ENCODE peak calls at places on chromosomes 12 and 14, in ten cellular contexts. One of them, this sample, is unnamed.

GRCh38 chr12:65816086-65816485 is 8.2 kb upstream of the HMGA2 start:
- DNase-seq in HCT116: no peak
- DNase-seq in dorsolateral prefrontal cortex: no peak
- DNase-seq in BJ: no peak
- DNase-seq in cardiac muscle cell: no peak
- DNase-seq in IMR-90: no peak
- DNase-seq in kidney epithelial cell: no peak
- DNase-seq in right lobe of liver: no peak
- DNase-seq in fibroblast of the aortic adventitia: no peak
- DNase-seq in SK-N-SH: no peak
- DNase-seq in this sample: no peak

GRCh38 chr12:23472329-23472971 is 477.0 kb downstream of the SOX5 start:
- DNase-seq in kidney epithelial cell: no peak
- DNase-seq in IMR-90: no peak
- DNase-seq in right lobe of liver: no peak
- DNase-seq in cardiac muscle cell: no peak
- DNase-seq in BJ: no peak
- DNase-seq in fibroblast of the aortic adventitia: no peak
- DNase-seq in HCT116: no peak
- DNase-seq in dorsolateral prefrontal cortex: no peak
- DNase-seq in SK-N-SH: no peak
- DNase-seq in this sample: no peak

GRCh38 chr12:30691122-30691879 is 4.4 kb downstream of the IPO8 start:
- DNase-seq in kidney epithelial cell: peak
- DNase-seq in SK-N-SH: peak
- DNase-seq in fibroblast of the aortic adventitia: peak
- DNase-seq in right lobe of liver: no peak
- DNase-seq in IMR-90: peak
- DNase-seq in BJ: peak
- DNase-seq in dorsolateral prefrontal cortex: no peak
- DNase-seq in HCT116: no peak
- DNase-seq in cardiac muscle cell: peak
- DNase-seq in this sample: peak

GRCh38 chr14:72516936-72517408 is 376.9 kb downstream of the DPF3 start:
- DNase-seq in cardiac muscle cell: peak
- DNase-seq in HCT116: peak
- DNase-seq in BJ: peak
- DNase-seq in IMR-90: peak
- DNase-seq in right lobe of liver: no peak
- DNase-seq in fibroblast of the aortic adventitia: peak
- DNase-seq in dorsolateral prefrontal cortex: peak
- DNase-seq in kidney epithelial cell: peak
- DNase-seq in SK-N-SH: peak
- DNase-seq in this sample: no peak

GRCh38 chr14:21802441-21802840 is 128.8 kb upstream of the OR4E1 start:
- DNase-seq in SK-N-SH: no peak
- DNase-seq in cardiac muscle cell: no peak
- DNase-seq in kidney epithelial cell: no peak
- DNase-seq in right lobe of liver: no peak
- DNase-seq in BJ: no peak
- DNase-seq in dorsolateral prefrontal cortex: no peak
- DNase-seq in IMR-90: no peak
- DNase-seq in fibroblast of the aortic adventitia: no peak
- DNase-seq in HCT116: no peak
- DNase-seq in this sample: no peak

GRCh38 chr14:81565441-81566290 is 32.0 kb upstream of the SEL1L start:
- DNase-seq in kidney epithelial cell: no peak
- DNase-seq in fibroblast of the aortic adventitia: peak
- DNase-seq in cardiac muscle cell: peak
- DNase-seq in right lobe of liver: no peak
- DNase-seq in BJ: no peak
- DNase-seq in HCT116: peak
- DNase-seq in IMR-90: no peak
- DNase-seq in dorsolateral prefrontal cortex: no peak
- DNase-seq in SK-N-SH: no peak
- DNase-seq in this sample: no peak

GRCh38 chr14:31229638-31230229 is 22.1 kb upstream of the HECTD1 start:
- DNase-seq in kidney epithelial cell: peak
- DNase-seq in HCT116: peak
- DNase-seq in fibroblast of the aortic adventitia: peak
- DNase-seq in IMR-90: peak
- DNase-seq in dorsolateral prefrontal cortex: no peak
- DNase-seq in BJ: peak
- DNase-seq in cardiac muscle cell: no peak
- DNase-seq in right lobe of liver: peak
- DNase-seq in SK-N-SH: no peak
- DNase-seq in this sample: peak

GRCh38 chr14:59803052-59803451 is 67.5 kb downstream of the RTN1 start:
- DNase-seq in dorsolateral prefrontal cortex: no peak
- DNase-seq in fibroblast of the aortic adventitia: no peak
- DNase-seq in kidney epithelial cell: no peak
- DNase-seq in HCT116: no peak
- DNase-seq in SK-N-SH: no peak
- DNase-seq in BJ: no peak
- DNase-seq in cardiac muscle cell: no peak
- DNase-seq in right lobe of liver: no peak
- DNase-seq in IMR-90: no peak
- DNase-seq in this sample: no peak

GRCh38 chr14:99862111-99862510 is 68.9 kb downstream of the EML1 start:
- DNase-seq in IMR-90: peak
- DNase-seq in kidney epithelial cell: no peak
- DNase-seq in fibroblast of the aortic adventitia: peak
- DNase-seq in right lobe of liver: no peak
- DNase-seq in HCT116: no peak
- DNase-seq in dorsolateral prefrontal cortex: no peak
- DNase-seq in cardiac muscle cell: no peak
- DNase-seq in SK-N-SH: no peak
- DNase-seq in BJ: no peak
- DNase-seq in this sample: no peak

GRCh38 chr12:117792877-117793424 is 175.8 kb downstream of the KSR2 start:
- DNase-seq in right lobe of liver: no peak
- DNase-seq in SK-N-SH: no peak
- DNase-seq in fibroblast of the aortic adventitia: no peak
- DNase-seq in kidney epithelial cell: no peak
- DNase-seq in IMR-90: no peak
- DNase-seq in dorsolateral prefrontal cortex: no peak
- DNase-seq in BJ: no peak
- DNase-seq in HCT116: no peak
- DNase-seq in cardiac muscle cell: no peak
- DNase-seq in this sample: no peak

GRCh38 chr12:92059976-92060375 is 85.7 kb downstream of the BTG1 start:
- DNase-seq in fibroblast of the aortic adventitia: peak
- DNase-seq in cardiac muscle cell: no peak
- DNase-seq in SK-N-SH: no peak
- DNase-seq in IMR-90: peak
- DNase-seq in HCT116: no peak
- DNase-seq in kidney epithelial cell: no peak
- DNase-seq in dorsolateral prefrontal cortex: no peak
- DNase-seq in right lobe of liver: no peak
- DNase-seq in BJ: no peak
- DNase-seq in this sample: no peak

GRCh38 chr12:65608319-65608916 is 215.9 kb upstream of the HMGA2 start:
- DNase-seq in SK-N-SH: no peak
- DNase-seq in HCT116: no peak
- DNase-seq in kidney epithelial cell: no peak
- DNase-seq in IMR-90: peak
- DNase-seq in cardiac muscle cell: peak
- DNase-seq in dorsolateral prefrontal cortex: no peak
- DNase-seq in BJ: no peak
- DNase-seq in fibroblast of the aortic adventitia: no peak
- DNase-seq in right lobe of liver: no peak
- DNase-seq in this sample: no peak

GRCh38 chr12:57803317-57803893 is 15.1 kb downstream of the AVIL start:
- DNase-seq in fibroblast of the aortic adventitia: peak
- DNase-seq in dorsolateral prefrontal cortex: peak
- DNase-seq in right lobe of liver: no peak
- DNase-seq in kidney epithelial cell: no peak
- DNase-seq in HCT116: peak
- DNase-seq in IMR-90: peak
- DNase-seq in cardiac muscle cell: peak
- DNase-seq in SK-N-SH: peak
- DNase-seq in BJ: no peak
- DNase-seq in this sample: no peak

GRCh38 chr12:78421011-78421410 is 443.6 kb upstream of the SYT1 start:
- DNase-seq in HCT116: no peak
- DNase-seq in IMR-90: peak
- DNase-seq in fibroblast of the aortic adventitia: peak
- DNase-seq in cardiac muscle cell: no peak
- DNase-seq in dorsolateral prefrontal cortex: no peak
- DNase-seq in kidney epithelial cell: no peak
- DNase-seq in right lobe of liver: no peak
- DNase-seq in SK-N-SH: no peak
- DNase-seq in BJ: peak
- DNase-seq in this sample: no peak

GRCh38 chr12:98645572-98646067 is 530 bp downstream of the APAF1 start:
- DNase-seq in fibroblast of the aortic adventitia: peak
- DNase-seq in BJ: no peak
- DNase-seq in IMR-90: no peak
- DNase-seq in kidney epithelial cell: no peak
- DNase-seq in cardiac muscle cell: peak
- DNase-seq in HCT116: no peak
- DNase-seq in SK-N-SH: no peak
- DNase-seq in dorsolateral prefrontal cortex: peak
- DNase-seq in right lobe of liver: no peak
- DNase-seq in this sample: no peak

GRCh38 chr14:20679907-20680306 is 4.5 kb upstream of the RNASE4 start:
- DNase-seq in BJ: no peak
- DNase-seq in right lobe of liver: no peak
- DNase-seq in IMR-90: peak
- DNase-seq in dorsolateral prefrontal cortex: peak
- DNase-seq in HCT116: no peak
- DNase-seq in SK-N-SH: peak
- DNase-seq in kidney epithelial cell: no peak
- DNase-seq in fibroblast of the aortic adventitia: peak
- DNase-seq in cardiac muscle cell: peak
- DNase-seq in this sample: peak

GRCh38 chr12:1661553-1662335 is 29.1 kb upstream of the ADIPOR2 start:
- DNase-seq in fibroblast of the aortic adventitia: peak
- DNase-seq in right lobe of liver: peak
- DNase-seq in SK-N-SH: peak
- DNase-seq in BJ: peak
- DNase-seq in kidney epithelial cell: peak
- DNase-seq in cardiac muscle cell: peak
- DNase-seq in HCT116: peak
- DNase-seq in dorsolateral prefrontal cortex: peak
- DNase-seq in IMR-90: peak
- DNase-seq in this sample: peak
- H3K4me3 ChIP-seq in fibroblast of the aortic adventitia: peak
- H3K4me3 ChIP-seq in right lobe of liver: peak
- H3K4me3 ChIP-seq in SK-N-SH: peak
- H3K4me3 ChIP-seq in BJ: peak
- H3K4me3 ChIP-seq in kidney epithelial cell: peak
- H3K4me3 ChIP-seq in cardiac muscle cell: peak
- H3K4me3 ChIP-seq in HCT116: peak
- H3K4me3 ChIP-seq in dorsolateral prefrontal cortex: peak
- H3K4me3 ChIP-seq in IMR-90: peak
- H3K4me3 ChIP-seq in this sample: no peak

GRCh38 chr14:103207404-103208072 is 84.3 kb downstream of the TNFAIP2 start:
- DNase-seq in right lobe of liver: no peak
- DNase-seq in SK-N-SH: peak
- DNase-seq in dorsolateral prefrontal cortex: peak
- DNase-seq in BJ: no peak
- DNase-seq in HCT116: no peak
- DNase-seq in kidney epithelial cell: no peak
- DNase-seq in fibroblast of the aortic adventitia: peak
- DNase-seq in IMR-90: no peak
- DNase-seq in cardiac muscle cell: peak
- DNase-seq in this sample: peak
- H3K4me3 ChIP-seq in right lobe of liver: peak
- H3K4me3 ChIP-seq in SK-N-SH: peak
- H3K4me3 ChIP-seq in dorsolateral prefrontal cortex: peak
- H3K4me3 ChIP-seq in BJ: peak
- H3K4me3 ChIP-seq in HCT116: no peak
- H3K4me3 ChIP-seq in kidney epithelial cell: peak
- H3K4me3 ChIP-seq in fibroblast of the aortic adventitia: peak
- H3K4me3 ChIP-seq in IMR-90: peak
- H3K4me3 ChIP-seq in cardiac muscle cell: peak
- H3K4me3 ChIP-seq in this sample: peak

DNA sequence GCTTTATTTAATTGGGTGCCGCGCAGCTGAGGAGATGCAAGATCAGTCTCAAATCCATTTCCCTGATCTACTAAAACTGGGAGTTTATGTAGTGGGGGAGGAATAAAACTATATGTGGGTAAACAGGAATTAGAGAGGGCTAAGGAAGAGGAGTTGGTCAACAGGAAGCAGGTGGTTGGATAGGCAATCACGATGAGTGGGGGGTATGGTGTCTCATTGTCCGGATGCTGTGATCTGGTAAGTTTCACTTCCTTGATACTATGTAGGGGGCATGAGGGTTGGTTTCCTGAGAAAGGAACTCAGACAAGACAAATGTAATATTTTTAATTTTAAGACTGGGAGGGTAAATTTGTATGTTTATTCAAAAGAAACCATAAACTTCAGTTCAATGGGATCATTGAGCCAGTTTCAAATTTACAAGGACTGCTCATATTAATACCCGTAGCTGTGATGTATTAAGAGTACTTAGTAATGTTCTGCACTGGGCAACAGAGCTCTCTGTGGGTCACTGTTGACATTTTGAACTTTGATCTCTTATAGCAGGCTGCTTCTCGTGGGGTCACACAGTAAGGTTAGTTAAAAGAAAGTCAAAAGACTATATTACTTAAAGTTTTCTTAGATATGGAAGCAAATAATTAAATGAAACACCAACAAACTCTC is 786.2 kb upstream of the FBXO33 start:
- DNase-seq in cardiac muscle cell: no peak
- DNase-seq in BJ: no peak
- DNase-seq in right lobe of liver: no peak
- DNase-seq in kidney epithelial cell: no peak
- DNase-seq in dorsolateral prefrontal cortex: no peak
- DNase-seq in fibroblast of the aortic adventitia: no peak
- DNase-seq in IMR-90: no peak
- DNase-seq in SK-N-SH: no peak
- DNase-seq in HCT116: no peak
- DNase-seq in this sample: no peak
- H3K4me3 ChIP-seq in cardiac muscle cell: no peak
- H3K4me3 ChIP-seq in BJ: no peak
- H3K4me3 ChIP-seq in right lobe of liver: no peak
- H3K4me3 ChIP-seq in kidney epithelial cell: no peak
- H3K4me3 ChIP-seq in dorsolateral prefrontal cortex: no peak
- H3K4me3 ChIP-seq in fibroblast of the aortic adventitia: no peak
- H3K4me3 ChIP-seq in IMR-90: no peak
- H3K4me3 ChIP-seq in SK-N-SH: no peak
- H3K4me3 ChIP-seq in HCT116: no peak
- H3K4me3 ChIP-seq in this sample: no peak

DNA sequence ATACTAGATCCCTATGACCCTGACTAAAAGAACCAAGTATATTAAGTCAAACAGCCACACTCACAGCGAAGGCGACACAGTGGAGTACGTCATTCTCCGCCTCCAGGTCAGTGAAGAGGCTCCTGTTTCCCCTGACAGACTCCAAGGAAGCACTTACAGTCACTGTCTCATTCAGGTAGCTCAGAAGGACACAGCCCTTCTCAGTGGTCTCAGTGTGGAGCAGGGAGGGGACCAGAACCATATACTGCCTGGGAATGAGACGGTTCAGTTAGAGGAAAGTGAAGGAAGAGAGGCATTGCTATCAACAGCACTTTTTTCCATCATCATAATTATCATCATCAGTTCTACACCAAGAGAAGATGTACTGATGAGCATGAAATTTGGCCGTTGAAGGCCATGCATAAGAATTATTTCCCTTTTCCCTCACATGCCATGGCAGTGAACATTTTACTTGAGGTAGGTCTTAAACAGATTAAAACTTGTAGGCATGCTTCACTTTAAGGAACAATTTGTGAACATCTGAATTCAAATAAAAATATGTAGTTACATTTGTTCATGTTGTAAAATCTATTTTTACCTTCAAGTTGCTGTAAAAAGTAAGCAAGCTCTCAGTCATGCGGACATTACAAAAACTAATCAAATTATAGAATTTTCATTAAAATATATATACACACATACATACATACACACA is 2.3 kb downstream of the A2M start:
- DNase-seq in kidney epithelial cell: no peak
- DNase-seq in SK-N-SH: no peak
- DNase-seq in IMR-90: no peak
- DNase-seq in BJ: no peak
- DNase-seq in HCT116: no peak
- DNase-seq in dorsolateral prefrontal cortex: no peak
- DNase-seq in fibroblast of the aortic adventitia: no peak
- DNase-seq in cardiac muscle cell: no peak
- DNase-seq in right lobe of liver: no peak
- DNase-seq in this sample: no peak
- H3K4me3 ChIP-seq in kidney epithelial cell: no peak
- H3K4me3 ChIP-seq in SK-N-SH: no peak
- H3K4me3 ChIP-seq in IMR-90: no peak
- H3K4me3 ChIP-seq in BJ: no peak
- H3K4me3 ChIP-seq in HCT116: no peak
- H3K4me3 ChIP-seq in dorsolateral prefrontal cortex: peak
- H3K4me3 ChIP-seq in fibroblast of the aortic adventitia: no peak
- H3K4me3 ChIP-seq in cardiac muscle cell: no peak
- H3K4me3 ChIP-seq in right lobe of liver: peak
- H3K4me3 ChIP-seq in this sample: no peak